ENCODE peak calls at places on chromosomes 12 and 14, in nine cellular contexts. Q is HL-60, K is cardiac muscle cell, I is mammary epithelial cell, Z is astrocyte of the spinal cord, T is fibroblast of lung, M is heart left ventricle, C is psoas muscle, O is AG10803. P is an unnamed sample.

GRCh38 chr12:104638760-104639319 is 182.1 kb downstream of the CHST11 start:
- DNase-seq in C (no peak), Z (no peak), K (no peak), O (no peak), T (no peak), Q (no peak), M (no peak), I (no peak), P (no peak)

GRCh38 chr12:31278445-31279242 is 47.3 kb downstream of the SINHCAF start:
- DNase-seq in M (no peak), Z (no peak), K (no peak), O (no peak), I (no peak), T (no peak), C (no peak), Q (no peak), P (no peak)

GRCh38 chr12:120429368-120429767 is 8.5 kb upstream of the COX6A1 start:
- DNase-seq in K (no peak), Z (no peak), T (no peak), Q (no peak), I (no peak), O (no peak), M (no peak), C (no peak), P (no peak)

GRCh38 chr12:12791756-12792346 is 6.4 kb downstream of the APOLD1 start:
- DNase-seq in O (peak; percentile 67), C (no peak), T (no peak), K (peak; percentile 59), I (no peak), M (no peak), Z (peak; percentile 62), Q (no peak), P (no peak)

GRCh38 chr12:70754330-70754741 is 117.1 kb upstream of the PTPRB start:
- DNase-seq in O (no peak), K (peak; percentile 21), M (no peak), T (no peak), Q (no peak), C (no peak), I (no peak), Z (no peak), P (no peak)

GRCh38 chr12:71455028-71455737 is 15.6 kb downstream of the LGR5 start:
- DNase-seq in Z (no peak), K (no peak), T (no peak), O (no peak), Q (no peak), M (no peak), I (no peak), C (no peak), P (no peak)

GRCh38 chr12:25800101-25800500 is 158.4 kb upstream of the RASSF8 start:
- DNase-seq in O (no peak), Z (peak; percentile 43), C (no peak), M (no peak), K (no peak), T (peak; percentile 32), I (no peak), Q (no peak), P (peak; percentile 25)

GRCh38 chr14:56422703-56423213 is 156.8 kb upstream of the TMEM260 start:
- DNase-seq in O (peak; percentile 76), M (no peak), T (peak; percentile 87), Q (peak; percentile 30), I (peak; percentile 32), Z (peak; percentile 78), C (peak; percentile 23), K (peak; percentile 71), P (peak; percentile 85)

GRCh38 chr12:16118586-16118985 is 158.9 kb downstream of the SLC15A5 start:
- DNase-seq in O (no peak), C (no peak), T (no peak), Z (peak; percentile 1), K (no peak), Q (no peak), M (no peak), I (no peak), P (no peak)

GRCh38 chr14:57382283-57382682 is 8.1 kb upstream of the NAA30 start:
- DNase-seq in I (peak; percentile 81), O (peak; percentile 82), M (no peak), C (no peak), K (no peak), Q (no peak), Z (peak; percentile 69), T (peak; percentile 67), P (peak; percentile 95)

GRCh38 chr12:66733839-66734238 is 55.0 kb upstream of the GRIP1 start:
- DNase-seq in O (no peak), I (no peak), M (no peak), C (no peak), Q (no peak), Z (no peak), K (no peak), T (no peak), P (no peak)

GRCh38 chr14:43285575-43285974 is 1221.5 kb downstream of the FSCB start:
- DNase-seq in T (no peak), I (no peak), O (no peak), M (no peak), Q (no peak), Z (no peak), C (no peak), K (no peak), P (no peak)

GRCh38 chr12:29283969-29284368 is 97.0 kb downstream of the ERGIC2 start:
- DNase-seq in I (no peak), O (no peak), C (no peak), Z (peak; percentile 43), T (peak; percentile 9), Q (no peak), K (no peak), M (no peak), P (peak; percentile 9)

GRCh38 chr14:95876769-95877490 is at the start of gene TUNAR:
- DNase-seq in I (no peak), C (no peak), O (no peak), Z (no peak), T (no peak), K (peak; percentile 59), Q (no peak), M (no peak), P (no peak)

GRCh38 chr12:52243264-52243773 is 10.3 kb downstream of the KRT7 start:
- DNase-seq in C (no peak), Q (no peak), T (no peak), I (peak; percentile 46), K (no peak), O (no peak), Z (no peak), M (peak; percentile 10), P (no peak)

GRCh38 chr14:52790011-52790755 is 1.2 kb downstream of the GNPNAT1 start:
- DNase-seq in M (no peak), C (no peak), T (no peak), Q (no peak), Z (peak; percentile 10), O (no peak), I (no peak), K (peak; percentile 0), P (no peak)

GRCh38 chr14:31660191-31660590 is 99.0 kb downstream of the NUBPL start:
- DNase-seq in K (no peak), Z (no peak), Q (no peak), C (no peak), T (no peak), I (no peak), O (no peak), M (no peak), P (no peak)

DNA sequence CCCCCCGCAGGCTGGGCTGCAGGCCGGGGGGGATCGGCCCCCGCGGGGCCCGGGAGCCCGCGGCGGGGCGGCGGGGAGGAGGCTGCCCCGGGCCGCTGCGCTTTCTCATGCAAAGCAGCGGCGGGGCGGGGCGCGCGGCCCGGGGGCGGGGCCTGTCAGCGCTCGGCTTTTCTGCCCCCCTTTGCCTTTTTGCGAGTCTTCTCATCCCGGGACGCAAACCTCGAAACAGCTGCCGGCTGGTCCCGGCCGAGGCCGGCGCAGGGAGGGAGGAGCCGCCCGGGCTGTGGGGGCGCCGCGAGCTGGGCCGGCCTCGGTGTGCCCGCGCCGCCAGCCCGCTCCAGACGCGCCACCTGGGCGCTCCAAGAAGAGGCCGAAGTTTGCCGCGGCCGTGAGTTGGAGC is at the start of gene FZD10:
- DNase-seq in I (no peak), Q (no peak), C (peak; percentile 57), M (peak; percentile 71), T (no peak), K (peak; percentile 52), Z (no peak), O (peak; percentile 2), P (peak; percentile 30)
- H3K4me3 ChIP-seq in I (no peak within 1 kb of the TSS), Q (no peak within 1 kb of the TSS), C (peak within 1 kb of the TSS; percentile 60), M (peak within 1 kb of the TSS; percentile 47), T (no peak within 1 kb of the TSS), K (peak within 1 kb of the TSS; percentile 32), Z (peak within 1 kb of the TSS; percentile 2), O (no peak within 1 kb of the TSS), P (no peak within 1 kb of the TSS)

GRCh38 chr12:128261757-128262156 is 5.2 kb upstream of the TMEM132C start:
- DNase-seq in O (no peak), C (no peak), T (no peak), Z (no peak), I (no peak), Q (no peak), M (no peak), K (no peak), P (no peak)

GRCh38 chr12:128259556-128260070 is 7.4 kb upstream of the TMEM132C start:
- DNase-seq in O (no peak), Z (peak; percentile 2), C (no peak), M (no peak), I (no peak), K (peak; percentile 78), T (peak; percentile 0), Q (peak; percentile 7), P (no peak)

DNA sequence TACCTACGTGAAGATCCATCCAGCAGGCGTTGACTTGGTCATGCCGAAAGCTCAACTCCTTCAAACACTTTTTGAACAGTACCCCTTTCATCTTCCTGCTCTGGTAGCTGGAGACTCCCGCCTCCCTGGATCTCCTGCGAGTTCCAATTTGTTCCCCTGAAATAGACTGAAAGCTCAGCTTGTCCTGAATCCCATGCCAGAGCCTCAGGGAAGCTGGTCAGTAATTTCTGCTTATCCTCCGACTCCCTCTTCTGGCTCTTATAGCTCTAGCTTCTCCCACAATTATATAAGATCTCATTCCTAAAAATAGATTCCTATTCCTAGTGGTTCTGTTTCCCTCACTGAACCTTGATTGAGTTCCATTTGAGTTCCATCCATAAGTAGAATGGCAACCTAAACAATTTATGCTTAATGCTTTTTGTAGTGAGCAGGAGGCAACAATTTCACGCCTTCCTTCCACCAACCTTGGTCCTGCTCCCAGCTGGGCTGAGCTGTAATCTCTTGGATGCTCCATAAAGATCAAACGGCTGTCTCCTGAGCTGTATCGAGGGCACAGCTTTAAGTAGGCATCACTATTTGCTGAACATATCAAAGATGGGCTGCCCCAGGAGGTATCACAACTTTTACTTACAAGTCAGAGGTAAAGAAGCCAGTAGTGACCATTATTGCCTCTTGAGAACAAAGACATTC is 8.0 kb upstream of the TMEM132C start:
- DNase-seq in C (no peak), O (no peak), Q (no peak), I (no peak), K (peak; percentile 51), T (no peak), Z (no peak), M (no peak), P (no peak)
- TF ChIP-seq CTCF in C (no peak), O (no peak), Q (no peak), I (no peak), K (no peak), T (no peak), Z (no peak), M (no peak), P (no peak)

GRCh38 chr14:103121846-103122577 is 1.2 kb upstream of the TNFAIP2 start:
- DNase-seq in O (peak; percentile 70), M (peak; percentile 91), I (no peak), T (peak; percentile 80), Q (peak; percentile 98), K (peak; percentile 76), C (peak; percentile 91), Z (peak; percentile 54), P (no peak)
- H3K4me3 ChIP-seq in O (peak overlapping the region; percentile 36), M (peak overlapping the region; percentile 72), I (no peak overlapping the region), T (no peak overlapping the region), Q (peak overlapping the region; percentile 73), K (no peak overlapping the region), C (peak overlapping the region; percentile 79), Z (no peak overlapping the region), P (no peak overlapping the region)

GRCh38 chr14:21267886-21268611 is 1.2 kb downstream of the HNRNPC start:
- DNase-seq in O (peak; percentile 22), M (no peak), C (no peak), T (no peak), I (peak; percentile 64), K (no peak), Z (no peak), Q (no peak), P (no peak)
- TF ChIP-seq CTCF in O (no peak), M (no peak), C (no peak), T (no peak), I (no peak), K (no peak), Z (no peak), Q (no peak), P (no peak)